ENCODE peak calls at places on chromosomes 3 and 15, in ten cellular contexts. J, M, G, A, I, U, B, R, F and O are unnamed samples.

GRCh38 chr3:25441234-25441856 is 13.3 kb downstream of the RARB start:
- DNase-seq in J (no peak), M (peak), G (peak), A (no peak), I (peak), U (peak), B (no peak), R (no peak), F (no peak), O (no peak)

GRCh38 chr3:157079677-157080369 is 80.1 kb downstream of the CCNL1 start:
- DNase-seq in J (no peak), M (no peak), G (no peak), A (no peak), I (no peak), U (peak), B (no peak), R (no peak), F (no peak), O (no peak)

GRCh38 chr15:77548608-77549551 is 83.8 kb downstream of the LINGO1 start:
- DNase-seq in J (no peak), M (no peak), G (peak), A (no peak), I (no peak), U (no peak), B (no peak), R (no peak), F (no peak), O (no peak)

GRCh38 chr3:14424711-14425573 is 22.5 kb downstream of the SLC6A6 start:
- DNase-seq in J (no peak), M (no peak), G (peak), A (no peak), I (no peak), U (no peak), B (no peak), R (no peak), F (no peak), O (no peak)

GRCh38 chr3:57911588-57911987 is 96.6 kb upstream of the FLNB start:
- DNase-seq in J (peak), M (no peak), G (no peak), A (no peak), I (no peak), U (no peak), B (no peak), R (no peak), F (no peak), O (no peak)

GRCh38 chr3:156633335-156633734 is 41.1 kb upstream of the TIPARP start:
- DNase-seq in J (peak), M (no peak), G (no peak), A (no peak), I (no peak), U (no peak), B (no peak), R (no peak), F (no peak), O (no peak)

GRCh38 chr15:42194502-42194901 is 13.6 kb downstream of the VPS39 start:
- DNase-seq in J (peak), M (no peak), G (peak), A (no peak), I (no peak), U (no peak), B (peak), R (no peak), F (no peak), O (no peak)

GRCh38 chr3:128850544-128850943 is 28.9 kb upstream of the ACAD9 start:
- DNase-seq in J (no peak), M (no peak), G (no peak), A (no peak), I (no peak), U (no peak), B (no peak), R (no peak), F (no peak), O (no peak)

GRCh38 chr3:170414202-170414663 is 4.4 kb upstream of the CLDN11 start:
- DNase-seq in J (peak), M (no peak), G (peak), A (peak), I (peak), U (no peak), B (peak), R (peak), F (no peak), O (peak)

GRCh38 chr15:45179221-45179985 is 8.4 kb downstream of the SHF start:
- DNase-seq in J (no peak), M (peak), G (peak), A (no peak), I (peak), U (peak), B (peak), R (peak), F (no peak), O (no peak)

GRCh38 chr3:129607391-129608068 is 1.1 kb upstream of the PLXND1 start:
- DNase-seq in J (no peak), M (no peak), G (no peak), A (no peak), I (no peak), U (no peak), B (no peak), R (no peak), F (no peak), O (no peak)

GRCh38 chr3:147119346-147119745 is 287.0 kb downstream of the ZIC4 start:
- DNase-seq in J (no peak), M (no peak), G (no peak), A (no peak), I (no peak), U (no peak), B (no peak), R (no peak), F (no peak), O (no peak)

GRCh38 chr15:53586815-53587214 is 172.6 kb downstream of the WDR72 start:
- DNase-seq in J (no peak), M (no peak), G (peak), A (no peak), I (peak), U (peak), B (peak), R (peak), F (no peak), O (peak)